ENCODE peak calls at places on chromosomes 3 and 15, in four cellular contexts. One of them, this sample, is unnamed.

GRCh38 chr15:50065264-50065663 is 53.8 kb downstream of the ATP8B4 start:
- DNase-seq in adrenal gland: no peak
- DNase-seq in sigmoid colon: no peak
- DNase-seq in ovary: no peak
- DNase-seq in this sample: no peak

GRCh38 chr3:77373619-77374018 is 333.7 kb downstream of the ROBO2 start:
- DNase-seq in sigmoid colon: no peak
- DNase-seq in adrenal gland: no peak
- DNase-seq in ovary: no peak
- DNase-seq in this sample: no peak

GRCh38 chr15:89051875-89052274 is 36.4 kb upstream of the ABHD2 start:
- DNase-seq in sigmoid colon: no peak
- DNase-seq in ovary: no peak
- DNase-seq in adrenal gland: no peak
- DNase-seq in this sample: no peak

GRCh38 chr3:29746163-29746562 is 465.3 kb downstream of the RBMS3 start:
- DNase-seq in sigmoid colon: no peak
- DNase-seq in ovary: no peak
- DNase-seq in adrenal gland: no peak
- DNase-seq in this sample: no peak

GRCh38 chr15:99430881-99431401 is 134.8 kb upstream of the MEF2A start:
- DNase-seq in adrenal gland: no peak
- DNase-seq in sigmoid colon: peak
- DNase-seq in ovary: peak
- DNase-seq in this sample: no peak

GRCh38 chr15:97904196-97904572 is 56.3 kb upstream of the ARRDC4 start:
- DNase-seq in ovary: peak
- DNase-seq in adrenal gland: peak
- DNase-seq in sigmoid colon: peak
- DNase-seq in this sample: peak

GRCh38 chr15:90301901-90302300 is 36.4 kb downstream of the NGRN start:
- DNase-seq in ovary: no peak
- DNase-seq in adrenal gland: no peak
- DNase-seq in sigmoid colon: no peak
- DNase-seq in this sample: no peak

GRCh38 chr3:73255609-73256029 is 194.2 kb downstream of the EBLN2 start:
- DNase-seq in ovary: peak
- DNase-seq in sigmoid colon: no peak
- DNase-seq in adrenal gland: peak
- DNase-seq in this sample: peak

GRCh38 chr15:70410371-70410975 is 312.8 kb upstream of the TLE3 start:
- DNase-seq in sigmoid colon: no peak
- DNase-seq in ovary: no peak
- DNase-seq in adrenal gland: no peak
- DNase-seq in this sample: no peak

GRCh38 chr3:189584609-189585008 is 46.6 kb upstream of the TP63 start:
- DNase-seq in adrenal gland: no peak
- DNase-seq in sigmoid colon: no peak
- DNase-seq in ovary: no peak
- DNase-seq in this sample: no peak

GRCh38 chr3:121750087-121750415 is 510 bp upstream of the GOLGB1 start:
- DNase-seq in adrenal gland: no peak
- DNase-seq in ovary: no peak
- DNase-seq in sigmoid colon: no peak
- DNase-seq in this sample: no peak

GRCh38 chr3:118987466-118987865 is 47.2 kb downstream of the IGSF11 start:
- DNase-seq in sigmoid colon: peak
- DNase-seq in ovary: peak
- DNase-seq in adrenal gland: peak
- DNase-seq in this sample: no peak

GRCh38 chr15:69996321-69996720 is 101.4 kb downstream of the TLE3 start:
- DNase-seq in adrenal gland: no peak
- DNase-seq in sigmoid colon: no peak
- DNase-seq in ovary: no peak
- DNase-seq in this sample: no peak

GRCh38 chr3:70882104-70882503 is 569.7 kb upstream of the MDFIC2 start:
- DNase-seq in sigmoid colon: no peak
- DNase-seq in adrenal gland: no peak
- DNase-seq in ovary: no peak
- DNase-seq in this sample: no peak

GRCh38 chr3:41350441-41350840 is 151.1 kb downstream of the CTNNB1 start:
- DNase-seq in ovary: no peak
- DNase-seq in adrenal gland: no peak
- DNase-seq in sigmoid colon: no peak
- DNase-seq in this sample: no peak

GRCh38 chr3:15982667-15983145 is 184.9 kb upstream of the ANKRD28 start:
- DNase-seq in sigmoid colon: no peak
- DNase-seq in adrenal gland: no peak
- DNase-seq in ovary: no peak
- DNase-seq in this sample: peak

GRCh38 chr15:77291107-77291506 is 128.8 kb downstream of the PEAK1 start:
- DNase-seq in adrenal gland: no peak
- DNase-seq in sigmoid colon: no peak
- DNase-seq in ovary: no peak
- DNase-seq in this sample: no peak

GRCh38 chr3:8201886-8202285 is 299.7 kb upstream of the LMCD1 start:
- DNase-seq in adrenal gland: no peak
- DNase-seq in sigmoid colon: no peak
- DNase-seq in ovary: no peak
- DNase-seq in this sample: no peak

GRCh38 chr15:38414351-38414750 is 39.6 kb upstream of the FAM98B start:
- DNase-seq in ovary: peak
- DNase-seq in adrenal gland: peak
- DNase-seq in sigmoid colon: peak
- DNase-seq in this sample: peak

GRCh38 chr15:49468440-49468839 is 45.4 kb downstream of the FGF7 start:
- DNase-seq in ovary: no peak
- DNase-seq in adrenal gland: no peak
- DNase-seq in sigmoid colon: no peak
- DNase-seq in this sample: no peak

GRCh38 chr3:168275662-168276061 is 179.9 kb upstream of the GOLIM4 start:
- DNase-seq in sigmoid colon: no peak
- DNase-seq in adrenal gland: no peak
- DNase-seq in ovary: no peak
- DNase-seq in this sample: no peak

GRCh38 chr15:55319537-55320325 is 709 bp downstream of the PIGB start:
- DNase-seq in sigmoid colon: no peak
- DNase-seq in ovary: no peak
- DNase-seq in adrenal gland: no peak
- DNase-seq in this sample: no peak

GRCh38 chr3:48240000-48240710 is 749 bp upstream of the ZNF589 start:
- DNase-seq in sigmoid colon: peak
- DNase-seq in ovary: no peak
- DNase-seq in adrenal gland: peak
- DNase-seq in this sample: no peak

GRCh38 chr3:108804437-108804836 is 18.1 kb upstream of the TRAT1 start:
- DNase-seq in ovary: no peak
- DNase-seq in adrenal gland: no peak
- DNase-seq in sigmoid colon: no peak
- DNase-seq in this sample: no peak

GRCh38 chr3:169554606-169555005 is 108.9 kb downstream of the MECOM start:
- DNase-seq in adrenal gland: no peak
- DNase-seq in ovary: no peak
- DNase-seq in sigmoid colon: no peak
- DNase-seq in this sample: no peak

GRCh38 chr3:132788299-132788698 is 66.1 kb upstream of the NPHP3 start:
- DNase-seq in sigmoid colon: no peak
- DNase-seq in adrenal gland: peak
- DNase-seq in ovary: peak
- DNase-seq in this sample: no peak

GRCh38 chr15:92421980-92422379 is 28.3 kb downstream of the ST8SIA2 start:
- DNase-seq in adrenal gland: no peak
- DNase-seq in ovary: no peak
- DNase-seq in sigmoid colon: no peak
- DNase-seq in this sample: no peak

GRCh38 chr15:80694624-80695098 is 449 bp upstream of the ABHD17C start:
- DNase-seq in ovary: peak
- DNase-seq in sigmoid colon: no peak
- DNase-seq in adrenal gland: peak
- DNase-seq in this sample: no peak

GRCh38 chr3:7518471-7518870 is 657.6 kb downstream of the GRM7 start:
- DNase-seq in ovary: no peak
- DNase-seq in sigmoid colon: no peak
- DNase-seq in adrenal gland: no peak
- DNase-seq in this sample: no peak

GRCh38 chr3:53161345-53161819 is 373 bp downstream of the PRKCD start:
- DNase-seq in adrenal gland: no peak
- DNase-seq in ovary: no peak
- DNase-seq in sigmoid colon: peak
- DNase-seq in this sample: no peak

GRCh38 chr3:82376883-82377282 is 615.4 kb upstream of the GBE1 start:
- DNase-seq in sigmoid colon: no peak
- DNase-seq in ovary: no peak
- DNase-seq in adrenal gland: no peak
- DNase-seq in this sample: no peak

GRCh38 chr3:183306798-183307671 is 54.0 kb downstream of the B3GNT5 start:
- DNase-seq in adrenal gland: peak
- DNase-seq in ovary: no peak
- DNase-seq in sigmoid colon: peak
- DNase-seq in this sample: peak
- TF ChIP-seq POLR2A in adrenal gland: no peak
- TF ChIP-seq POLR2A in ovary: no peak
- TF ChIP-seq POLR2A in sigmoid colon: no peak
- TF ChIP-seq POLR2A in this sample: no peak

GRCh38 chr3:44338010-44338827 is at the start of gene TCAIM:
- DNase-seq in adrenal gland: peak
- DNase-seq in sigmoid colon: peak
- DNase-seq in ovary: peak
- DNase-seq in this sample: peak
- TF ChIP-seq POLR2A in adrenal gland: peak
- TF ChIP-seq POLR2A in sigmoid colon: peak
- TF ChIP-seq POLR2A in ovary: peak
- TF ChIP-seq POLR2A in this sample: peak

GRCh38 chr3:150372320-150373118 is 35.6 kb upstream of the TSC22D2 start:
- DNase-seq in sigmoid colon: no peak
- DNase-seq in adrenal gland: no peak
- DNase-seq in ovary: no peak
- DNase-seq in this sample: no peak

GRCh38 chr3:150370982-150371381 is 37.1 kb upstream of the TSC22D2 start:
- DNase-seq in ovary: no peak
- DNase-seq in adrenal gland: no peak
- DNase-seq in sigmoid colon: no peak
- DNase-seq in this sample: no peak

GRCh38 chr3:150373234-150373633 is 34.9 kb upstream of the TSC22D2 start:
- DNase-seq in ovary: no peak
- DNase-seq in sigmoid colon: no peak
- DNase-seq in adrenal gland: no peak
- DNase-seq in this sample: no peak

GRCh38 chr3:150370129-150370602 is 37.9 kb upstream of the TSC22D2 start:
- DNase-seq in adrenal gland: peak
- DNase-seq in ovary: no peak
- DNase-seq in sigmoid colon: peak
- DNase-seq in this sample: peak

GRCh38 chr3:150371741-150372254 is 36.3 kb upstream of the TSC22D2 start:
- DNase-seq in adrenal gland: peak
- DNase-seq in sigmoid colon: peak
- DNase-seq in ovary: no peak
- DNase-seq in this sample: peak
- TF ChIP-seq POLR2A in adrenal gland: peak
- TF ChIP-seq POLR2A in sigmoid colon: no peak
- TF ChIP-seq POLR2A in ovary: no peak
- TF ChIP-seq POLR2A in this sample: peak

GRCh38 chr15:42575188-42576039 is at the start of gene STARD9:
- DNase-seq in ovary: peak
- DNase-seq in sigmoid colon: peak
- DNase-seq in adrenal gland: peak
- DNase-seq in this sample: peak
- TF ChIP-seq POLR2A in ovary: peak
- TF ChIP-seq POLR2A in sigmoid colon: peak
- TF ChIP-seq POLR2A in adrenal gland: peak
- TF ChIP-seq POLR2A in this sample: peak

GRCh38 chr3:134251731-134252391 is 1.2 kb upstream of the RYK start:
- DNase-seq in ovary: peak
- DNase-seq in sigmoid colon: no peak
- DNase-seq in adrenal gland: peak
- DNase-seq in this sample: no peak

GRCh38 chr3:134252766-134253165 is 2.1 kb upstream of the RYK start:
- DNase-seq in ovary: no peak
- DNase-seq in adrenal gland: no peak
- DNase-seq in sigmoid colon: no peak
- DNase-seq in this sample: no peak

GRCh38 chr3:134249442-134249841 is 1.2 kb downstream of the RYK start:
- DNase-seq in sigmoid colon: no peak
- DNase-seq in adrenal gland: no peak
- DNase-seq in ovary: no peak
- DNase-seq in this sample: no peak

GRCh38 chr3:134249935-134250716 is 533 bp downstream of the RYK start:
- DNase-seq in sigmoid colon: peak
- DNase-seq in ovary: peak
- DNase-seq in adrenal gland: peak
- DNase-seq in this sample: peak

DNA sequence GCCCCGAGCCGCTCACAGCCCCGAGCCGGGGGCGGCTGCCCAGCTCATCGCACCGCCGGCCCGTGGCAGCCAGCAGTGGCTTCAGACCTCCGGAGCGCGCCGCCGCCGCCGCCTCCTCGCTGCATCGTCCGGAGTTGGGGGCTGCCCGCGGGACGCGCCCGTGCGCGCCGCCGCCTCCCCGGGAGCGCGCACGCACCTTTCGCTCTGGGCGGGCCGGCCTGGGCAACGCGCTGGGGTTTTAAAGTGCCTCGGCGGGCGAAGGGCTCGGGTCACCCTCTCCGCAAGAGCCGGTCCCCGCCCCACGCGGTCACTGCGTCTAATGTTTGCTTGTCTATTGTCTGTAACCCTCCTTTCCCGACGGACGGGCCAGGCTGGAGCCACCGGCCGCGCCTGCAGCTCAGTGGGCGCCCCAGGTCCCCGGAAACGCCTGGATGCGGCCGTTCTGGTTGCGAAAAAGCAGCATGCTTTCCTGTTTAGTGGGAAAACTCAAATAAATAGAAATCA is at the start of gene RYK:
- DNase-seq in ovary: peak
- DNase-seq in sigmoid colon: peak
- DNase-seq in adrenal gland: peak
- DNase-seq in this sample: peak
- TF ChIP-seq POLR2A in ovary: peak
- TF ChIP-seq POLR2A in sigmoid colon: peak
- TF ChIP-seq POLR2A in adrenal gland: peak
- TF ChIP-seq POLR2A in this sample: peak

This sample was measured in H54.